ENCODE peak calls at places on chromosomes 4 and X, in four cellular contexts. Q is endothelial cell, P is left ventricle myocardium inferior, Z is astrocyte of the cerebellum. W is an unnamed sample.

GRCh38 chrX:109374276-109374960 is 107.5 kb downstream of the GUCY2F start:
- DNase-seq in Z (no peak), P (no peak), Q (no peak), W (peak; percentile 4)

GRCh38 chr4:159103406-159104131 is 690 bp downstream of the RAPGEF2 start:
- DNase-seq in P (peak; percentile 70), Z (no peak), Q (peak; percentile 41), W (peak; percentile 35)

GRCh38 chrX:101429934-101430333 is 21.9 kb downstream of the HNRNPH2 start:
- DNase-seq in Q (no peak), P (no peak), Z (no peak), W (no peak)

GRCh38 chr4:135277116-135277979 is 1075.8 kb upstream of the PABPC4L start:
- DNase-seq in Z (peak; percentile 75), P (no peak), Q (no peak), W (peak; percentile 64)

GRCh38 chr4:6217716-6218381 is 17.5 kb upstream of the JAKMIP1 start:
- DNase-seq in Q (no peak), P (no peak), Z (no peak), W (no peak)

GRCh38 chr4:153151535-153152452 is 52.4 kb upstream of the TRIM2 start:
- DNase-seq in P (no peak), Z (peak; percentile 43), Q (peak; percentile 41), W (peak; percentile 42)

GRCh38 chrX:68660746-68661145 is 13.3 kb downstream of the STARD8 start:
- DNase-seq in P (no peak), Z (no peak), Q (no peak), W (no peak)

GRCh38 chr4:76699911-76700310 is 198.0 kb downstream of the SOWAHB start:
- DNase-seq in Z (no peak), Q (no peak), P (no peak), W (no peak)

GRCh38 chr4:182925298-182925738 is 8.1 kb upstream of the DCTD start:
- DNase-seq in Q (peak; percentile 57), Z (peak; percentile 41), P (peak; percentile 66), W (peak; percentile 80)
- TF ChIP-seq CTCF in Q (no peak), Z (peak; percentile 60), P (peak; percentile 70), W (peak; percentile 53)

DNA sequence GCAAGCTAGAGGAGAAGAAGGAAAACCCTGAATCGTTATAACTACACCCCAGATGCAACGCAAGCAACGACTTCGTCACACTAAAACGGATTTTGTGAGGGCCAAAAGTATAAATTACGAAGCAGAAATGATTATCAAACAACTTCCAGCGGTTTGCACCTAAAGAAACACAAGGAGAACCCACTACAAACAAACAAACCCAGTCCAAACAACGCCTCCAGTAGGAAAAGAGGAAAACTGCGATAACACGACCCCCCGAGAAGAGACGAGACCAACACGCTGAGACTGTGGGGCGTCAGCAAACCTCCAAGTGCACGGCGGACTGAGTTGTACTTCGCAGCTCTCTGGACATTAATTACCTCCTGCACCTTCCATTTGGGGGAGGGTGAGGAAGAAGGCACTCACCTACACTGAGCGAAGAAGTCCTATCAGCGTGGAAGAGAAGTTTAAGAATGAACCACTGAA is at the start of gene MAB21L2:
- DNase-seq in Q (peak; percentile 20), Z (no peak), P (no peak), W (peak; percentile 20)
- TF ChIP-seq CTCF in Q (no peak), Z (no peak), P (no peak), W (no peak)

DNA sequence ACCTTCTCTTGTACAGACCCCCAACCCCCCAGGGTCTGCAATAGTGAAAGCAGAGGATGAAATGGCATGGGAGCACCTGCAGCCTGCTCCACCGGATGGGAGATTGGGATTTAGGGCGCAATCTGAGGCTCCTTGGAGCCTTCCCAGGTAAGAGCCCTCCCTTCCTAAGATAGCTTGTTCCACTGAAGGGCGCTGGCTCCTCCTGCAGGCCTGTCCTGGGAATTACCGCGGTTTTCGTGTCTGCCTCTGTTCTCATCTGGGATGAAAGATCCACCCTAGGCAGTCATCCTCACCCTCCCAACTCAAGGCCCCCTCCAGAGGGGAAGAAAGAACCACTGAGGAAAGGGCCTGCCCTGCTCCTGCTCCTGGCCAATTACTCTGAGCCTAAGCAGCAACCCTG is 547.6 kb downstream of the SMARCA1 start:
- DNase-seq in Z (no peak), Q (peak; percentile 59), P (no peak), W (peak; percentile 0)
- TF ChIP-seq CTCF in Z (peak; percentile 63), Q (peak; percentile 53), P (peak; percentile 46), W (peak; percentile 1)

GRCh38 chr4:73989928-73990327 is 1.9 kb upstream of the PPBP start:
- DNase-seq in Q (no peak), Z (no peak), P (no peak), W (no peak)

GRCh38 chr4:73989031-73989430 is 1.0 kb upstream of the PPBP start:
- DNase-seq in P (no peak), Q (no peak), Z (no peak), W (no peak)

GRCh38 chr4:73990988-73991883 is 3.2 kb upstream of the PPBP start:
- DNase-seq in P (no peak), Q (no peak), Z (no peak), W (no peak)

GRCh38 chr4:73985528-73985852 is 2.5 kb downstream of the PPBP start:
- DNase-seq in P (no peak), Z (no peak), Q (no peak), W (no peak)

DNA sequence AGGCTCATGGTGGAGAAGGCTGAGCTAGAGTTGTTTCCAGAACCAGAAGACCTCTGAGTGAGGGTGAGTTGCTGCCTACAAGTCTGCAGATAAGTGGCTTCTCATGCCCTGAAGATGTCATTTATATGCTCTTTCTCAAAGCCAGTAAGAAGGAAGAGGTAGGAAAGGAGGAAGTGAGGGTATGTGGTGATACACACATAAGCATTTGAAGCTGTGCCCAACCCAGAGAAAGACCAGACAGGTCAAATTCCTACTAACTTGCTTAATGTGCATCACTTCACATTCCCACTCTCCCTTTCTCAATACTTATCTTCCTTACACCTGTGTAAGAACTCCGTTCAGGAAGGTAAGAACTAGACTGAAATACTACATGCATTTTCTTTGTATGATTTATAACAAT is at the start of gene PPBP:
- DNase-seq in Q (no peak), Z (no peak), P (no peak), W (no peak)
- TF ChIP-seq CTCF in Q (no peak), Z (no peak), P (no peak), W (no peak)

GRCh38 chrX:94662665-94663064 is 988.7 kb downstream of the FAM133A start:
- DNase-seq in Z (no peak), P (no peak), Q (no peak), W (no peak)
- TF ChIP-seq CTCF in Z (no peak), P (no peak), Q (no peak), W (no peak)

DNA sequence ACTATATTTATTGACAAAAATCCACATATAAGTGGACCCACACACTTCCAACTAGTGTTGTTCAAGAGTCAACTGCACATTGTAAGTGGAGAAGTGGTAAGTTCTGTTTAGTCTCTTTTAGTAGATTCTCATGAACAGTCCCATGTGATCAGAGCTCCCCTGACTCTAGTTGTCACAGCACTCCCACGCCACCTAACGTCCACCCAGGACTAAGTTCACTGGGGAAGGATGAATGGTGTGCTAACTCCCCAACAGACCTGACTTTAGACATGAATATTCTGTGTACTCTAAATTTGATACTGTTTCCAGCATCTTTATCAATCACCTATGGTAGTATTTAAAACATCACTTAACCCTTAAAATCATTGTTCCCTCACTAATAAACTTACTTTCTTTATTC is 59.8 kb downstream of the PACRGL start:
- DNase-seq in Z (no peak), P (no peak), Q (no peak), W (peak; percentile 22)
- TF ChIP-seq CTCF in Z (no peak), P (no peak), Q (no peak), W (peak; percentile 21)